ENCODE peak calls at places on chromosomes 13 and 19, in four cellular contexts. U is breast epithelium, Y is hepatocyte, T is IMR-90. N is an unnamed sample.

GRCh38 chr19:18357442-18358264 is 17.3 kb downstream of the PGPEP1 start:
- DNase-seq in T (no peak), U (no peak), Y (no peak), N (no peak)

GRCh38 chr19:4345656-4346383 is 2.5 kb downstream of the MPND start:
- DNase-seq in Y (peak; percentile 19), U (no peak), T (no peak), N (no peak)

GRCh38 chr19:56273563-56274117 is 1.1 kb downstream of the EDDM13 start:
- DNase-seq in U (no peak), Y (no peak), T (peak; percentile 45), N (no peak)

GRCh38 chr19:3113100-3114017 is 19.2 kb downstream of the GNA11 start:
- DNase-seq in T (no peak), Y (no peak), U (no peak), N (no peak)

GRCh38 chr19:45200614-45201013 is 22.0 kb downstream of the BLOC1S3 start:
- DNase-seq in U (no peak), Y (no peak), T (peak; percentile 57), N (no peak)

GRCh38 chr13:84121456-84121855 is 239.2 kb upstream of the SLITRK1 start:
- DNase-seq in Y (peak; percentile 3), U (no peak), T (no peak), N (no peak)

GRCh38 chr19:34787059-34787824 is 14.2 kb upstream of the ZNF599 start:
- DNase-seq in Y (no peak), U (no peak), T (no peak), N (no peak)

GRCh38 chr19:5932593-5933262 is 18.7 kb downstream of the CAPS start:
- DNase-seq in U (no peak), T (no peak), Y (no peak), N (no peak)

GRCh38 chr19:1648156-1648925 is 4.1 kb downstream of the TCF3 start:
- DNase-seq in T (no peak), Y (no peak), U (no peak), N (no peak)

GRCh38 chr19:11205939-11206570 is 8.7 kb upstream of the KANK2 start:
- DNase-seq in T (no peak), U (no peak), Y (no peak), N (no peak)

GRCh38 chr13:100528820-100529219 is 59.8 kb downstream of the GGACT start:
- DNase-seq in T (no peak), Y (no peak), U (no peak), N (no peak)

GRCh38 chr19:6532244-6532999 is 1.6 kb downstream of the TNFSF9 start:
- DNase-seq in Y (no peak), T (no peak), U (no peak), N (no peak)

GRCh38 chr19:2145831-2146241 is 5.5 kb downstream of the AP3D1 start:
- DNase-seq in U (no peak), Y (no peak), T (peak; percentile 21), N (no peak)

GRCh38 chr19:36605839-36606478 is 846 bp downstream of the ZNF382 start:
- DNase-seq in Y (no peak), U (no peak), T (no peak), N (no peak)

GRCh38 chr13:84430441-84430840 is 548.2 kb upstream of the SLITRK1 start:
- DNase-seq in U (no peak), T (peak; percentile 1), Y (no peak), N (no peak)

GRCh38 chr19:15129856-15130580 is 22.8 kb downstream of the SYDE1 start:
- DNase-seq in U (peak; percentile 48), Y (peak; percentile 64), T (no peak), N (no peak)

GRCh38 chr19:925912-926594 is at the start of gene ARID3A:
- DNase-seq in Y (peak; percentile 92), U (no peak), T (no peak), N (no peak)

GRCh38 chr19:30066781-30067759 is 125.0 kb downstream of the URI1 start:
- DNase-seq in Y (no peak), U (no peak), T (no peak), N (peak; percentile 35)

GRCh38 chr13:36323408-36323807 is 22.8 kb downstream of the SPART start:
- DNase-seq in Y (no peak), T (no peak), U (no peak), N (no peak)

GRCh38 chr13:58949646-58950045 is 1214.1 kb downstream of the DIAPH3 start:
- DNase-seq in T (no peak), Y (no peak), U (no peak), N (no peak)

GRCh38 chr13:29260684-29261083 is 334.8 kb downstream of the SLC7A1 start:
- DNase-seq in T (no peak), Y (peak; percentile 23), U (no peak), N (no peak)

GRCh38 chr19:2032296-2032941 is 16.9 kb upstream of the BTBD2 start:
- DNase-seq in U (peak; percentile 99), T (peak; percentile 65), Y (peak; percentile 78), N (peak; percentile 95)

GRCh38 chr19:42394751-42395150 is 4.7 kb upstream of the CNFN start:
- DNase-seq in Y (no peak), T (peak; percentile 10), U (no peak), N (no peak)

GRCh38 chr13:110239280-110240120 is 67.5 kb downstream of the COL4A1 start:
- DNase-seq in T (no peak), U (no peak), Y (no peak), N (no peak)
- TF ChIP-seq CTCF in T (peak; percentile 10), U (no peak), Y (no peak), N (no peak)

GRCh38 chr13:92843549-92843948 is 383.1 kb upstream of the GPC6 start:
- DNase-seq in T (peak; percentile 69), Y (peak; percentile 10), U (no peak), N (no peak)

GRCh38 chr13:92849381-92849780 is 377.2 kb upstream of the GPC6 start:
- DNase-seq in T (no peak), Y (no peak), U (no peak), N (no peak)
- H3K27ac ChIP-seq in T (no peak overlapping the region), Y (no peak overlapping the region), U (no peak overlapping the region), N (no peak overlapping the region)

GRCh38 chr19:33373701-33374405 is at the start of gene CEBPG:
- DNase-seq in T (peak; percentile 64), Y (peak; percentile 88), U (no peak), N (peak; percentile 52)
- TF ChIP-seq CTCF in T (peak; percentile 29), Y (peak; percentile 13), U (no peak), N (no peak)

GRCh38 chr19:14070268-14071050 is 2.1 kb upstream of the MISP3 start:
- DNase-seq in T (no peak), U (no peak), Y (no peak), N (no peak)
- H3K27ac ChIP-seq in T (no peak overlapping the region), U (peak overlapping the region; percentile 81), Y (no peak overlapping the region), N (no peak overlapping the region)

DNA sequence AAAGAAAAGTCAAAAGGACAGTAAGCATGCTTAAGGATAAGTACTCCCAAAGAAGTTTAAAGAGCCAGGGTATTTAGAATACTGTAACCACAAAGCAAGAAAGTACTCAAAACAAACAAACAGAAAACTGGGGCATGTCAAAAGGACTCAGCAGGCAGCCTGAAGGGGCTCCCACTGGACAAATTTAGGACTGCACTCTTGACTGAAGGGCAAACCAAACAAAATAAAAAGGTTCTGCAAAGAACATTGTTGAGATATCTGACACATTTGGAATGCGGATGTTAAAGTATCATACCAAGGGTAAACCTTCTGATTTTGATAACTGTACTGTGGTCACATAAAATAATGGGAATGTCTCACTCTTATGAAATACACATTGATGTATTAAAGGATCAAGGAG is 157.4 kb downstream of the TNFSF13B start:
- DNase-seq in T (no peak), U (no peak), Y (no peak), N (no peak)
- TF ChIP-seq CTCF in T (no peak), U (no peak), Y (no peak), N (no peak)

GRCh38 chr13:43879323-43880181 is at the start of the genes CCDC122 and LACC1:
- DNase-seq in Y (peak; percentile 94), T (peak; percentile 84), U (peak; percentile 77), N (peak; percentile 67)
- H3K27ac ChIP-seq in Y (peak within 1 kb of the TSS; percentile 98), T (peak within 1 kb of the TSS; percentile 86), U (peak within 1 kb of the TSS; percentile 96), N (peak within 1 kb of the TSS; percentile 97)

GRCh38 chr19:46978470-46978869 is 41.2 kb upstream of the NPAS1 start:
- DNase-seq in Y (no peak), U (no peak), T (no peak), N (no peak)

GRCh38 chr19:46979770-46980105 is 39.9 kb upstream of the NPAS1 start:
- DNase-seq in U (no peak), Y (no peak), T (no peak), N (no peak)

GRCh38 chr19:46977548-46977947 is 42.1 kb upstream of the NPAS1 start:
- DNase-seq in T (no peak), Y (no peak), U (no peak), N (no peak)

GRCh38 chr19:46980756-46981155 is 38.9 kb upstream of the NPAS1 start:
- DNase-seq in Y (no peak), T (no peak), U (no peak), N (no peak)

GRCh38 chr19:46979103-46979769 is 40.4 kb upstream of the NPAS1 start:
- DNase-seq in Y (no peak), T (no peak), U (no peak), N (no peak)
- TF ChIP-seq CTCF in Y (no peak), T (no peak), U (no peak), N (no peak)